ENCODE peak calls at places on chromosomes 16 and 17, in seven cellular contexts. One of them, this sample, is unnamed.

GRCh38 chr16:81748476-81749198 is 30.5 kb upstream of the PLCG2 start:
- DNase-seq in lung: no peak
- DNase-seq in effector memory CD4-positive, alpha-beta T cell: no peak
- DNase-seq in body of pancreas: no peak
- DNase-seq in right cardiac atrium: no peak
- DNase-seq in mammary epithelial cell: no peak
- DNase-seq in cardiac muscle cell: no peak
- DNase-seq in this sample: no peak

GRCh38 chr17:19651461-19652238 is 3.1 kb downstream of the ALDH3A2 start:
- DNase-seq in right cardiac atrium: no peak
- DNase-seq in cardiac muscle cell: no peak
- DNase-seq in lung: no peak
- DNase-seq in effector memory CD4-positive, alpha-beta T cell: no peak
- DNase-seq in mammary epithelial cell: peak; percentile 32
- DNase-seq in body of pancreas: no peak
- DNase-seq in this sample: no peak

GRCh38 chr17:38706625-38707298 is 1.7 kb downstream of the MLLT6 start:
- DNase-seq in right cardiac atrium: no peak
- DNase-seq in body of pancreas: peak; percentile 36
- DNase-seq in effector memory CD4-positive, alpha-beta T cell: peak; percentile 33
- DNase-seq in lung: no peak
- DNase-seq in cardiac muscle cell: no peak
- DNase-seq in mammary epithelial cell: peak; percentile 16
- DNase-seq in this sample: peak; percentile 19

GRCh38 chr16:68079616-68080344 is 5.4 kb upstream of the NFATC3 start:
- DNase-seq in cardiac muscle cell: peak; percentile 68
- DNase-seq in mammary epithelial cell: no peak
- DNase-seq in right cardiac atrium: peak; percentile 92
- DNase-seq in lung: peak; percentile 75
- DNase-seq in body of pancreas: peak; percentile 74
- DNase-seq in effector memory CD4-positive, alpha-beta T cell: peak; percentile 57
- DNase-seq in this sample: peak; percentile 75

GRCh38 chr17:73895157-73895556 is 250.9 kb upstream of the SDK2 start:
- DNase-seq in right cardiac atrium: no peak
- DNase-seq in body of pancreas: no peak
- DNase-seq in cardiac muscle cell: no peak
- DNase-seq in mammary epithelial cell: no peak
- DNase-seq in effector memory CD4-positive, alpha-beta T cell: no peak
- DNase-seq in lung: no peak
- DNase-seq in this sample: no peak

GRCh38 chr16:21277045-21277926 is 804 bp downstream of the CRYM start:
- DNase-seq in cardiac muscle cell: no peak
- DNase-seq in right cardiac atrium: peak; percentile 62
- DNase-seq in mammary epithelial cell: no peak
- DNase-seq in body of pancreas: no peak
- DNase-seq in lung: no peak
- DNase-seq in effector memory CD4-positive, alpha-beta T cell: no peak
- DNase-seq in this sample: no peak

GRCh38 chr16:9138731-9139501 is 47.5 kb downstream of the HAPSTR1 start:
- DNase-seq in lung: peak; percentile 67
- DNase-seq in effector memory CD4-positive, alpha-beta T cell: peak; percentile 36
- DNase-seq in mammary epithelial cell: no peak
- DNase-seq in right cardiac atrium: peak; percentile 85
- DNase-seq in body of pancreas: peak; percentile 65
- DNase-seq in cardiac muscle cell: peak; percentile 73
- DNase-seq in this sample: peak; percentile 44

GRCh38 chr17:32551186-32551955 is 64.6 kb downstream of the CDK5R1 start:
- DNase-seq in lung: no peak
- DNase-seq in mammary epithelial cell: peak; percentile 92
- DNase-seq in right cardiac atrium: no peak
- DNase-seq in cardiac muscle cell: peak; percentile 30
- DNase-seq in body of pancreas: no peak
- DNase-seq in effector memory CD4-positive, alpha-beta T cell: no peak
- DNase-seq in this sample: no peak

GRCh38 chr17:43992641-43993040 is 11.8 kb upstream of the NAGS start:
- DNase-seq in body of pancreas: no peak
- DNase-seq in right cardiac atrium: no peak
- DNase-seq in effector memory CD4-positive, alpha-beta T cell: no peak
- DNase-seq in lung: no peak
- DNase-seq in cardiac muscle cell: no peak
- DNase-seq in mammary epithelial cell: no peak
- DNase-seq in this sample: no peak

GRCh38 chr17:71380535-71380934 is 740.3 kb upstream of the SOX9 start:
- DNase-seq in mammary epithelial cell: no peak
- DNase-seq in cardiac muscle cell: no peak
- DNase-seq in lung: no peak
- DNase-seq in body of pancreas: no peak
- DNase-seq in effector memory CD4-positive, alpha-beta T cell: no peak
- DNase-seq in right cardiac atrium: no peak
- DNase-seq in this sample: no peak

GRCh38 chr17:2123467-2124251 is 68.8 kb downstream of the HIC1 start:
- DNase-seq in right cardiac atrium: peak; percentile 56
- DNase-seq in effector memory CD4-positive, alpha-beta T cell: no peak
- DNase-seq in cardiac muscle cell: peak; percentile 48
- DNase-seq in body of pancreas: peak; percentile 38
- DNase-seq in lung: no peak
- DNase-seq in mammary epithelial cell: no peak
- DNase-seq in this sample: no peak

GRCh38 chr17:76444518-76445311 is 8.2 kb downstream of the UBE2O start:
- DNase-seq in mammary epithelial cell: peak; percentile 27
- DNase-seq in right cardiac atrium: no peak
- DNase-seq in cardiac muscle cell: no peak
- DNase-seq in lung: no peak
- DNase-seq in body of pancreas: no peak
- DNase-seq in effector memory CD4-positive, alpha-beta T cell: no peak
- DNase-seq in this sample: no peak

GRCh38 chr16:51755039-51755501 is 604.0 kb upstream of the SALL1 start:
- DNase-seq in right cardiac atrium: peak; percentile 14
- DNase-seq in lung: no peak
- DNase-seq in effector memory CD4-positive, alpha-beta T cell: no peak
- DNase-seq in body of pancreas: no peak
- DNase-seq in mammary epithelial cell: peak; percentile 0
- DNase-seq in cardiac muscle cell: no peak
- DNase-seq in this sample: no peak

GRCh38 chr16:27579086-27579980 is 29.4 kb downstream of the KATNIP start:
- DNase-seq in lung: no peak
- DNase-seq in right cardiac atrium: no peak
- DNase-seq in mammary epithelial cell: peak; percentile 54
- DNase-seq in effector memory CD4-positive, alpha-beta T cell: no peak
- DNase-seq in body of pancreas: peak; percentile 36
- DNase-seq in cardiac muscle cell: peak; percentile 22
- DNase-seq in this sample: no peak

GRCh38 chr16:85216522-85217375 is 104.5 kb upstream of the CIBAR2 start:
- DNase-seq in lung: no peak
- DNase-seq in right cardiac atrium: peak; percentile 29
- DNase-seq in body of pancreas: no peak
- DNase-seq in cardiac muscle cell: no peak
- DNase-seq in effector memory CD4-positive, alpha-beta T cell: no peak
- DNase-seq in mammary epithelial cell: no peak
- DNase-seq in this sample: no peak

GRCh38 chr16:1178295-1178910 is 25.5 kb downstream of the CACNA1H start:
- DNase-seq in mammary epithelial cell: no peak
- DNase-seq in effector memory CD4-positive, alpha-beta T cell: no peak
- DNase-seq in body of pancreas: no peak
- DNase-seq in lung: no peak
- DNase-seq in right cardiac atrium: no peak
- DNase-seq in cardiac muscle cell: no peak
- DNase-seq in this sample: no peak

GRCh38 chr16:18958621-18959578 is 24.8 kb upstream of the TMC7 start:
- DNase-seq in mammary epithelial cell: no peak
- DNase-seq in body of pancreas: no peak
- DNase-seq in cardiac muscle cell: no peak
- DNase-seq in right cardiac atrium: no peak
- DNase-seq in effector memory CD4-positive, alpha-beta T cell: no peak
- DNase-seq in lung: no peak
- DNase-seq in this sample: no peak

GRCh38 chr16:14362774-14363371 is 267.2 kb downstream of the PARN start:
- DNase-seq in mammary epithelial cell: peak; percentile 28
- DNase-seq in body of pancreas: no peak
- DNase-seq in effector memory CD4-positive, alpha-beta T cell: no peak
- DNase-seq in lung: no peak
- DNase-seq in right cardiac atrium: peak; percentile 25
- DNase-seq in cardiac muscle cell: no peak
- DNase-seq in this sample: no peak

GRCh38 chr16:24753437-24753836 is 24.0 kb downstream of the TNRC6A start:
- DNase-seq in body of pancreas: no peak
- DNase-seq in cardiac muscle cell: no peak
- DNase-seq in mammary epithelial cell: no peak
- DNase-seq in lung: no peak
- DNase-seq in effector memory CD4-positive, alpha-beta T cell: no peak
- DNase-seq in right cardiac atrium: no peak
- DNase-seq in this sample: no peak

GRCh38 chr17:47806026-47806912 is 15.3 kb downstream of the OSBPL7 start:
- DNase-seq in cardiac muscle cell: no peak
- DNase-seq in right cardiac atrium: no peak
- DNase-seq in body of pancreas: no peak
- DNase-seq in mammary epithelial cell: no peak
- DNase-seq in lung: no peak
- DNase-seq in effector memory CD4-positive, alpha-beta T cell: no peak
- DNase-seq in this sample: no peak

GRCh38 chr16:58124601-58124915 is 4.6 kb downstream of the CFAP20 start:
- DNase-seq in cardiac muscle cell: no peak
- DNase-seq in lung: no peak
- DNase-seq in mammary epithelial cell: peak; percentile 32
- DNase-seq in body of pancreas: no peak
- DNase-seq in effector memory CD4-positive, alpha-beta T cell: no peak
- DNase-seq in right cardiac atrium: no peak
- DNase-seq in this sample: no peak

GRCh38 chr17:55770220-55770870 is 19.5 kb downstream of the PCTP start:
- DNase-seq in body of pancreas: no peak
- DNase-seq in cardiac muscle cell: peak; percentile 83
- DNase-seq in mammary epithelial cell: peak; percentile 56
- DNase-seq in right cardiac atrium: no peak
- DNase-seq in effector memory CD4-positive, alpha-beta T cell: no peak
- DNase-seq in lung: no peak
- DNase-seq in this sample: no peak

GRCh38 chr16:50161950-50162349 is 8.8 kb downstream of the TENT4B start:
- DNase-seq in cardiac muscle cell: no peak
- DNase-seq in right cardiac atrium: no peak
- DNase-seq in body of pancreas: no peak
- DNase-seq in effector memory CD4-positive, alpha-beta T cell: no peak
- DNase-seq in lung: no peak
- DNase-seq in mammary epithelial cell: no peak
- DNase-seq in this sample: no peak
- H3K4me3 ChIP-seq in cardiac muscle cell: no peak overlapping the region
- H3K4me3 ChIP-seq in right cardiac atrium: no peak overlapping the region
- H3K4me3 ChIP-seq in body of pancreas: no peak overlapping the region
- H3K4me3 ChIP-seq in effector memory CD4-positive, alpha-beta T cell: no peak overlapping the region
- H3K4me3 ChIP-seq in lung: no peak overlapping the region
- H3K4me3 ChIP-seq in mammary epithelial cell: no peak overlapping the region
- H3K4me3 ChIP-seq in this sample: no peak overlapping the region

GRCh38 chr16:87490091-87490798 is 2.6 kb downstream of the ZCCHC14 start:
- DNase-seq in right cardiac atrium: no peak
- DNase-seq in body of pancreas: no peak
- DNase-seq in mammary epithelial cell: no peak
- DNase-seq in lung: no peak
- DNase-seq in effector memory CD4-positive, alpha-beta T cell: no peak
- DNase-seq in cardiac muscle cell: peak; percentile 15
- DNase-seq in this sample: peak; percentile 43

GRCh38 chr16:87486282-87486681 is 6.5 kb downstream of the ZCCHC14 start:
- DNase-seq in cardiac muscle cell: no peak
- DNase-seq in lung: no peak
- DNase-seq in effector memory CD4-positive, alpha-beta T cell: no peak
- DNase-seq in body of pancreas: no peak
- DNase-seq in mammary epithelial cell: no peak
- DNase-seq in right cardiac atrium: no peak
- DNase-seq in this sample: no peak

GRCh38 chr16:87487361-87487924 is 5.4 kb downstream of the ZCCHC14 start:
- DNase-seq in lung: peak; percentile 57
- DNase-seq in mammary epithelial cell: peak; percentile 88
- DNase-seq in effector memory CD4-positive, alpha-beta T cell: no peak
- DNase-seq in body of pancreas: peak; percentile 88
- DNase-seq in right cardiac atrium: no peak
- DNase-seq in cardiac muscle cell: peak; percentile 27
- DNase-seq in this sample: peak; percentile 61

GRCh38 chr16:87492241-87492635 is 586 bp downstream of the ZCCHC14 start:
- DNase-seq in mammary epithelial cell: no peak
- DNase-seq in body of pancreas: no peak
- DNase-seq in right cardiac atrium: no peak
- DNase-seq in lung: no peak
- DNase-seq in effector memory CD4-positive, alpha-beta T cell: no peak
- DNase-seq in cardiac muscle cell: no peak
- DNase-seq in this sample: no peak

DNA sequence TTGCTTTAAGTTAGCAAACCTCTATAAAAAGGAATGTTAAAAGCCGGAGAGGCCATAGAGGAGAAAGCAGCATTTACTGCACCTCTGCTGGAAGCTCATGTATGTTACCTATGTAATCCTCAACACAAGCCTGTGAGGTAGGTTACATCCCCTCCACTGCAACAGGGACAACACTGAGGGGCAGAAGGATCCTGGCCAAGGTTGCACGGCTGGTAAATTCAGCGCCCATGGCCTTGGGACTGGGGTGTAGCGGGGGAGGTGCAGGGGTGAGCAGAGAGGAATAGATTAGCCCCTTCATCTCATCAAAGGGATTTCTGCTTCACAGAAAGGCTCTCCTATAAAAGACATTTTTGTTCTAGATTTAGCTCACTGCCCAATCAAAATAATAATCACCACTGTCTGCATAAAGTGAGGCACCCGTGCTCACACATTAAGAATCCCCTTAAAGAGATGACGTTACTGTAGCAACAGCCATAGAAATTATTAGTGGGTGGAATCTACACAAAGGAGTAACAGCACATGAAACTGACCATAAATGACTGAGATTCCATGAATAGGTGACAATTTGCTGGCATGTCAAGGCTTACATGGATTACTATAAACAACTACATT is 3.3 kb downstream of the ZCCHC14 start:
- DNase-seq in cardiac muscle cell: no peak
- DNase-seq in right cardiac atrium: no peak
- DNase-seq in mammary epithelial cell: no peak
- DNase-seq in body of pancreas: no peak
- DNase-seq in lung: no peak
- DNase-seq in effector memory CD4-positive, alpha-beta T cell: no peak
- DNase-seq in this sample: no peak
- H3K4me3 ChIP-seq in cardiac muscle cell: no peak overlapping the region
- H3K4me3 ChIP-seq in right cardiac atrium: peak overlapping the region; percentile 99
- H3K4me3 ChIP-seq in mammary epithelial cell: no peak overlapping the region
- H3K4me3 ChIP-seq in body of pancreas: no peak overlapping the region
- H3K4me3 ChIP-seq in lung: no peak overlapping the region
- H3K4me3 ChIP-seq in effector memory CD4-positive, alpha-beta T cell: no peak overlapping the region
- H3K4me3 ChIP-seq in this sample: no peak overlapping the region

GRCh38 chr17:36722903-36723263 is 121.5 kb downstream of the MRM1 start:
- DNase-seq in effector memory CD4-positive, alpha-beta T cell: no peak
- DNase-seq in mammary epithelial cell: no peak
- DNase-seq in lung: no peak
- DNase-seq in cardiac muscle cell: no peak
- DNase-seq in body of pancreas: no peak
- DNase-seq in right cardiac atrium: no peak
- DNase-seq in this sample: no peak
- H3K4me3 ChIP-seq in effector memory CD4-positive, alpha-beta T cell: peak overlapping the region; percentile 49
- H3K4me3 ChIP-seq in mammary epithelial cell: no peak overlapping the region
- H3K4me3 ChIP-seq in lung: no peak overlapping the region
- H3K4me3 ChIP-seq in cardiac muscle cell: peak overlapping the region; percentile 17
- H3K4me3 ChIP-seq in body of pancreas: no peak overlapping the region
- H3K4me3 ChIP-seq in right cardiac atrium: no peak overlapping the region
- H3K4me3 ChIP-seq in this sample: no peak overlapping the region

DNA sequence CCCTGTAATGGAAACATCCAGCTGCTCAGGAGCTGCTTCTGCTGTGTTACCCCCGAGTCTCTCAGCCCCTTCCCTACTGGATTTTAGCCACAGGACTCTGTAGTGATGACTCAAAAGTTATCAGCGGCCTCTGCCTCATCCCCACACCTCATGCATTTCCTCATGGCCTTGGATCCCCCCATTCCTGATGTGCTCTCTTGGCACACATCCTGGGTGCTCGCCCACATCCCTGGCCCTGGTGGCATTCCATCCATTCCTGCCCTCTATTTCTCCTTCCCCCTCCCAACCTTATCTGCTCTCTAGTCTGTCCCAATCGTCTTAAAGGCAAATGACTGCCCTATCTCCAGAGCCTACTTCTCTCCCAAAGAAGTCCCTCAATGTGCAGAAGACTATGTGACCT is 24.6 kb downstream of the MARF1 start:
- DNase-seq in lung: no peak
- DNase-seq in effector memory CD4-positive, alpha-beta T cell: no peak
- DNase-seq in mammary epithelial cell: peak; percentile 5
- DNase-seq in cardiac muscle cell: peak; percentile 90
- DNase-seq in right cardiac atrium: no peak
- DNase-seq in body of pancreas: no peak
- DNase-seq in this sample: no peak
- H3K4me3 ChIP-seq in lung: no peak overlapping the region
- H3K4me3 ChIP-seq in effector memory CD4-positive, alpha-beta T cell: no peak overlapping the region
- H3K4me3 ChIP-seq in mammary epithelial cell: no peak overlapping the region
- H3K4me3 ChIP-seq in cardiac muscle cell: no peak overlapping the region
- H3K4me3 ChIP-seq in right cardiac atrium: no peak overlapping the region
- H3K4me3 ChIP-seq in body of pancreas: no peak overlapping the region
- H3K4me3 ChIP-seq in this sample: no peak overlapping the region

This sample was measured in CD4-positive, alpha-beta memory T cell.